ENCODE peak calls at places on chromosomes 13 and 19, in seven cellular contexts. C is HCT116, U is IMR-90, Q is body of pancreas, E is ovary, A is prostate gland, Z is heart left ventricle. K is an unnamed sample. For H3K4me1, the result is how much of the 10 kb centered on the place peaks cover.

GRCh38 chr13:46106839-46107371 is 2.1 kb upstream of the CPB2 start:
- DNase-seq in Z (no peak), A (no peak), E (no peak), Q (no peak), C (no peak), U (no peak), K (no peak)

GRCh38 chr19:55113570-55114039 is 3.8 kb downstream of the PPP1R12C start:
- DNase-seq in Z (peak), A (peak), C (no peak), U (peak), Q (peak), E (peak), K (peak)

GRCh38 chr19:46678110-46678732 is 17.2 kb upstream of the DACT3 start:
- DNase-seq in A (no peak), C (peak), Z (no peak), Q (peak), E (no peak), U (no peak), K (no peak)

GRCh38 chr13:112732679-112733078 is 42.8 kb downstream of the ATP11A start:
- DNase-seq in Z (no peak), E (no peak), C (no peak), U (no peak), Q (no peak), A (no peak), K (no peak)

GRCh38 chr19:55454787-55455243 is 6.6 kb downstream of the ISOC2 start:
- DNase-seq in E (no peak), Z (no peak), A (no peak), Q (no peak), U (peak), C (no peak), K (no peak)

GRCh38 chr19:49130325-49130724 is 11.0 kb downstream of the PPFIA3 start:
- DNase-seq in E (no peak), U (no peak), Z (no peak), C (no peak), A (no peak), Q (no peak), K (no peak)

GRCh38 chr19:14432817-14433453 is at the start of gene PKN1:
- DNase-seq in E (peak), Z (peak), U (no peak), Q (peak), C (no peak), A (no peak), K (peak)

GRCh38 chr13:30108913-30109237 is 198.5 kb downstream of the KATNAL1 start:
- DNase-seq in C (no peak), A (peak), Q (peak), E (no peak), Z (no peak), U (no peak), K (peak)

GRCh38 chr19:4717966-4718701 is 5.5 kb downstream of the DPP9 start:
- DNase-seq in Q (no peak), Z (no peak), C (no peak), E (no peak), U (no peak), A (no peak), K (no peak)

GRCh38 chr13:20566424-20566916 is 487 bp upstream of the IFT88 start:
- DNase-seq in C (peak), Z (no peak), Q (peak), A (peak), E (peak), U (peak), K (peak)

GRCh38 chr13:44322928-44323327 is 50.7 kb upstream of the SERP2 start:
- DNase-seq in E (no peak), A (peak), C (no peak), Q (no peak), U (no peak), Z (no peak), K (no peak)

GRCh38 chr19:51501594-51502263 is at the start of gene SIGLEC12:
- DNase-seq in A (no peak), Z (peak), E (no peak), C (no peak), Q (no peak), U (no peak), K (no peak)

GRCh38 chr13:31943591-31943990 is 88.0 kb upstream of the FRY start:
- DNase-seq in C (no peak), Q (no peak), A (no peak), E (no peak), Z (no peak), U (no peak), K (no peak)

GRCh38 chr13:99041337-99041736 is 63.5 kb upstream of the DOCK9 start:
- DNase-seq in A (no peak), E (no peak), U (no peak), C (no peak), Q (no peak), Z (no peak), K (no peak)

GRCh38 chr19:46080561-46080960 is 39.8 kb upstream of the IGFL4 start:
- DNase-seq in A (no peak), Q (peak), C (no peak), U (peak), E (no peak), Z (no peak), K (no peak)

GRCh38 chr19:53868091-53868891 is 608 bp downstream of the MYADM start:
- DNase-seq in U (peak), E (peak), A (peak), Q (peak), C (no peak), Z (peak), K (peak)

GRCh38 chr13:20702945-20703784 is at the start of gene IL17D:
- DNase-seq in C (no peak), U (no peak), E (peak), A (no peak), Z (no peak), Q (peak), K (no peak)

GRCh38 chr19:17946965-17947784 is 14.4 kb downstream of the CCDC124 start:
- DNase-seq in U (no peak), E (no peak), Q (no peak), C (no peak), A (no peak), Z (no peak), K (peak)

GRCh38 chr13:113432509-113433270 is 20.6 kb downstream of the ADPRHL1 start:
- DNase-seq in A (no peak), Z (peak), U (no peak), Q (no peak), C (no peak), E (no peak), K (no peak)

GRCh38 chr13:105341256-105341655 is 1194.2 kb downstream of the EFNB2 start:
- DNase-seq in E (no peak), A (no peak), C (no peak), Z (no peak), U (no peak), Q (no peak), K (no peak)

GRCh38 chr13:63307239-63307638 is 1891.6 kb upstream of the PCDH20 start:
- DNase-seq in C (no peak), Z (no peak), E (no peak), Q (peak), A (no peak), U (no peak), K (no peak)

DNA sequence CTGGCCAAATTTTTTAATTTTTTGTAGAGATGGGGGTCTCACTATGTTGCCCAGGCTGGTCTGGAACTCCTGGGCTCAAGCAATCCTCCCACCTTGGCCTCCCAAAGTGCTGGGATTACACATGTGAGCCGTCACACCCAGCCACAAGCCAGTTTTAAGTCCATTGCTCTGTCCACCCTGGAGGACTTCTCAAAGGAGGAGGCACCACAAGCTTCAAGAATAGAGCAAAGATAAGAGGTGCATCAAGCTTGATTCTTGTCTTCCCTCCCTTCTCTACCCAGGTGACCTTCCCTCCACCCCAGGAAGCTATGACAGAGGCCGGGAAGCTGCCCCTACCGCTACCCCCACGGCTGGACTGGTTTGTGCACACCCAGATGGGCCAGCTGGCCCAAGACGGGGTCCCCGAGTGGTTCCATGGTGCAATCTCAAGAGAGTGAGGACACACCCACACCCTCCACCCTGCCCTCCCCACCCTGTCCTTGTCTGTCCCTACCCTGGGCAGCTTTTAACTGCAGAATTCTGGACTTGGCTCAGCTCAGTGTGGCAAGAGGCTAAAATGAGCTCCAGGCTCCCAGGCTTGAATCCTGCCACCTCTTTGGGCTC is 5.1 kb downstream of the HSH2D start:
- DNase-seq in C (no peak), E (no peak), U (no peak), Q (no peak), A (no peak), Z (no peak), K (no peak)
- H3K27ac ChIP-seq in C (no peak), E (no peak), U (peak), Q (no peak), A (no peak), Z (no peak), K (peak)

GRCh38 chr19:45009625-45010255 is 8.5 kb downstream of the RELB start:
- DNase-seq in U (no peak), A (no peak), E (no peak), Q (no peak), Z (no peak), C (no peak), K (no peak)
- H3K4me1 ChIP-seq in U (under half), A (under half), E (under half), Q (under half), Z (under half), C (under half), K (under half)

GRCh38 chr19:2543463-2544442 is 67.8 kb downstream of the GADD45B start:
- DNase-seq in A (peak), U (peak), Q (peak), Z (peak), E (peak), C (peak), K (peak)
- TF ChIP-seq POLR2A in A (peak), U (no peak), Q (peak), Z (no peak), E (peak), C (no peak), K (no peak)

DNA sequence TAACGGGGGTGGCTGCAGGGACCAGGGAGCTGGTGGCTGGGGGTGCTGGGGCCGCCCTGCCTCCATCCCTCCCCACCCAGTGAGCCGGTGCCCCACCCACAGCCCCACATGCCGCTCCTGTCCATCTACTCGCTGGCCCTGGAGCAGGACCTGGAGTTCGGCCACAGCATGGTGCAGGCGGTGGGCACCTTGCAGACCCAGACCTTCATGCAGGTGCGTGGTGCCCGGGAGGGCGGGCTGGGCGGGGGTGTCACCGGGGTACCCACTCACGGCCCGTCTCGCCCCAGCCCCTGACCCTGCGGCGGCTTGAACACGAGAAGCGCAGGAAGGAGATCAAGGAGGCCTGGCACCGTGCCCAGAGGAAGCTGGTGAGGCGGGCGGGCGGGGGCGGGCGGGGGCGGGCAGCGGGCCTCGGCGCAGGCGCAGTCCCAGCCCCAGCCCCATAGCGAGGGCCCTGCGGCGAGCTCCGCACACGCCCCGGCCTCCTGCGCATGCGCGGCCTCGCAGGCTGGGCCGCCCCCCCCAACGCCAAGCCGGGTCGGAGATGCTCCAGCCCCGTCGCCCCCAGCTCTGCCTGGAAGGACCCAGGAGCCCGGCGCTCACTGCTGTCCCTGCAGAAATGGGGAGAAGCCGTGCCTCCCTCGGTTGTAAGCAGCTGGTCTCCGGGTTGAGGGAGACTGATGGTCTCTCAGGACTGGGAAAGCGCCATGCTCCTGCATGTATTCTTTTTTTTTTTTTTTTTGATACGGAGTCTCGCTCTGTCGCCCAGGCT is 7.7 kb downstream of the ARHGAP45 start:
- DNase-seq in U (no peak), Q (peak), C (no peak), A (peak), E (no peak), Z (peak), K (peak)
- H3K27ac ChIP-seq in U (no peak), Q (no peak), C (peak), A (no peak), E (no peak), Z (no peak), K (peak)

GRCh38 chr19:6058411-6059201 is 51.7 kb downstream of the RFX2 start:
- DNase-seq in A (no peak), U (no peak), Z (no peak), E (no peak), C (no peak), Q (no peak), K (no peak)

GRCh38 chr19:6057651-6058365 is 52.5 kb downstream of the RFX2 start:
- DNase-seq in A (peak), C (no peak), Z (no peak), E (no peak), U (no peak), Q (no peak), K (no peak)

GRCh38 chr19:6059996-6060599 is 50.2 kb downstream of the RFX2 start:
- DNase-seq in U (no peak), E (no peak), A (no peak), Z (no peak), Q (no peak), C (no peak), K (peak)

GRCh38 chr19:6060600-6061391 is 49.5 kb downstream of the RFX2 start:
- DNase-seq in U (peak), Q (no peak), Z (no peak), C (no peak), A (peak), E (peak), K (no peak)

GRCh38 chr19:6059396-6059947 is 50.8 kb downstream of the RFX2 start:
- DNase-seq in A (no peak), C (no peak), E (no peak), Q (no peak), Z (no peak), U (no peak), K (no peak)
- H3K4me1 ChIP-seq in A (under half), C (half or more), E (under half), Q (under half), Z (under half), U (under half), K (under half)

DNA sequence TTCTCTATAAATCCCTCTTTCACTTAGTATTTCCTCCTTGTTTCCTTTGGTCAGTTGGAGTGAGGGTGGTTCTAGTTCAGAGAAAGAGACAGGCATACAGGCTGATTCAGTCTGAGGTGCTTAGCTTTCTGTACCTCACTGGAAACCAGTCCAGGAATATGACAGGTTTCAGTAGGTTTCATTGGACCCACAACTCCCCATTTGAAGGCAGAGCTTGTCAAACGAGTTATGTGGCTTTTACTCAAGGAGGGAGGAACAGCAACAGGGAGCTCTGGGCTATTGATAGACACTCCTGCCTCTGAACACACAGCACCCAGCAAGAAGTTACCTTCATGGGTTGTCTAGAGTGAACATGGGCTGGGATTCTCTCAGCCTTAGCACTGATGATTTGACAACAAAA is 14.5 kb downstream of the ACTN4 start:
- DNase-seq in A (peak), U (no peak), E (no peak), C (no peak), Z (no peak), Q (peak), K (no peak)
- TF ChIP-seq POLR2A in A (peak), U (no peak), E (no peak), C (no peak), Z (no peak), Q (no peak), K (no peak)

GRCh38 chr13:39035799-39036198 is 2.1 kb downstream of the PROSER1 start:
- DNase-seq in C (no peak), E (no peak), Q (no peak), U (no peak), A (no peak), Z (no peak), K (no peak)

GRCh38 chr13:39037410-39037879 is 444 bp downstream of the PROSER1 start:
- DNase-seq in A (no peak), E (no peak), C (no peak), Q (no peak), Z (no peak), U (no peak), K (no peak)

GRCh38 chr13:39036212-39036611 is 1.7 kb downstream of the PROSER1 start:
- DNase-seq in U (peak), A (no peak), C (no peak), Z (no peak), E (no peak), Q (no peak), K (no peak)

GRCh38 chr13:39034085-39034484 is 3.8 kb downstream of the PROSER1 start:
- DNase-seq in Z (no peak), C (no peak), A (no peak), E (no peak), U (no peak), Q (no peak), K (no peak)

DNA sequence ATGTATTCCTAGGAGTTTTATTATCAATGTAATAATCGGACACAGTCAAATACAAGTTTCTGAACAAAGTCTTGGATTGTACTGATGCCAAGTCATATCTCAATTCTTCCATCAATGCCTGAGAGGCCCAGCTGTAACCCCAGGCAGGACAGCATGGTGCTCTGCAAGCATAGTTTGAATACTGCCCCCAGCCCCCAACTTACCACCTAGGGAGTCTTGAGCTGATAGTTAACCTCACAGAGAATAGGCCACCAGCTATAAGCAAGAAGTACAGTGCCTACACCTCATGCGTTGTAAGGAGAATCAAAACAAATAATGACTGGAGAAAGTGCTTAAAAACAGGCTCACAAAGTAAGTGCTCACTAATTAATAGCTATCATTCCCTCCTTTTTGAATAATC is 2.7 kb downstream of the PROSER1 start:
- DNase-seq in A (no peak), Q (no peak), E (no peak), Z (no peak), C (no peak), U (no peak), K (no peak)
- H3K27ac ChIP-seq in A (no peak), Q (no peak), E (no peak), Z (no peak), C (no peak), U (no peak), K (no peak)

GRCh38 chr13:51177188-51177587 is 45.0 kb upstream of the FAM124A start:
- DNase-seq in U (no peak), E (no peak), Z (no peak), A (no peak), C (no peak), Q (no peak), K (no peak)

GRCh38 chr13:51178456-51179074 is 43.6 kb upstream of the FAM124A start:
- DNase-seq in C (no peak), U (no peak), Q (no peak), Z (no peak), A (no peak), E (no peak), K (no peak)

GRCh38 chr13:51179432-51179971 is 42.7 kb upstream of the FAM124A start:
- DNase-seq in C (no peak), Z (no peak), E (no peak), A (no peak), Q (no peak), U (no peak), K (no peak)

GRCh38 chr13:51175001-51175400 is 47.2 kb upstream of the FAM124A start:
- DNase-seq in A (no peak), U (no peak), Q (no peak), E (no peak), Z (no peak), C (no peak), K (no peak)

DNA sequence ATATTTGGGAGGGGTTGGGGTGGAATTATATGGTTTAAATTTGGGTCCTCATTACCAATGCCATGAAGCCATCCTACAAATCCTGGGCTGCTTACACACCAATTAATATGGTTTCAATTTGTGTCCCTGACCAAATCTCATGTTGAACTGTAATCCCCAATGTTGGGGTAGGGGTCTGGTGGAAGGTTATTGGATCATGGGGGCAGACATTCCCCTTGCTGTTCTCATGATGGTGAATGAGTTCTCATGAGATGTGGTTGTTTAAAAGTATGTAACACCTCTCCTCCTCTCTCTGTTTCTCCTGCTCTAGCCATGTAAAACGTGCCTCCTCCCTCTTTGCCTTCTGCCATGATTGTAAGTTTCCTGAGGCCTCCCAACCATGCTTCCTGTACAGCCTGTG is 46.6 kb upstream of the FAM124A start:
- DNase-seq in A (no peak), Q (no peak), E (no peak), C (no peak), U (no peak), Z (no peak), K (no peak)
- H3K4me1 ChIP-seq in A (under half), Q (under half), E (under half), C (under half), U (under half), Z (under half), K (under half)

GRCh38 chr19:5893907-5894703 is 9.5 kb downstream of the NDUFA11 start:
- DNase-seq in Q (no peak), U (no peak), Z (peak), A (peak), C (no peak), E (no peak), K (no peak)
- TF ChIP-seq POLR2A in Q (no peak), U (no peak), Z (no peak), A (no peak), C (no peak), E (no peak), K (no peak)

DNA sequence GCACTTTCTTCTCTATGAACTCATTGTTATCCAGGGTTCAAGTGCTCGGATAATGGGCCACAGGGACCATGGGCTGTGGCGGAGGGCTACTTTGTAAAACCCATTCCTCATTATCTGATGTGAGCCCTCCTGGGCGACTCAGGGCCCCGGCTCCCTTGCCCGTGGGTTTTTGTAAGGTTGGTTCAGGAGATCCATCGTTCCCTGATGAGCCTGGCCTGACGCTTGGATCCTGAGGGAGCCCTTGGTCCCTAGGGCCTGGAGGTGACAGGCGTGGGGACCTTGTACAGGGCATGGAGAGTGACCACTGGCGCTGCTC is 61.4 kb upstream of the ZNF536 start:
- DNase-seq in A (no peak), E (no peak), Q (no peak), C (no peak), Z (no peak), U (no peak), K (peak)
- H3K27ac ChIP-seq in A (no peak), E (no peak), Q (no peak), C (no peak), Z (no peak), U (no peak), K (no peak)